ENCODE peak calls at places on chromosomes 7 and 10, in ten cellular contexts. M is GM12878, Y is gastrocnemius medialis, J is Peyer's patch, V is GM12891, E is body of pancreas, N is transverse colon, O is ovary, G is lower leg skin, W is IMR-90. Z is an unnamed sample.

GRCh38 chr7:11212080-11212711 is 238.5 kb downstream of the PHF14 start:
- DNase-seq in W (peak; percentile 66), G (no peak), O (peak; percentile 49), E (peak; percentile 55), V (peak; percentile 13), Y (no peak), J (peak; percentile 29), M (peak; percentile 12), N (peak; percentile 53), Z (peak; percentile 80)

GRCh38 chr10:133307776-133308430 is 769 bp downstream of the TUBGCP2 start:
- DNase-seq in O (peak; percentile 64), Y (no peak), E (peak; percentile 96), N (peak; percentile 91), G (peak; percentile 95), M (peak; percentile 51), J (peak; percentile 95), W (peak; percentile 58), V (no peak), Z (peak; percentile 91)

GRCh38 chr7:144826248-144826647 is 9.6 kb downstream of the TPK1 start:
- DNase-seq in V (no peak), Y (no peak), G (no peak), E (no peak), M (no peak), W (no peak), N (no peak), J (no peak), O (no peak), Z (no peak)

GRCh38 chr7:147700702-147701101 is 889.9 kb upstream of the C7orf33 start:
- DNase-seq in W (no peak), M (no peak), O (no peak), G (no peak), Y (no peak), E (no peak), V (no peak), J (no peak), N (no peak), Z (no peak)

GRCh38 chr10:125231116-125231812 is 70.9 kb upstream of the CTBP2 start:
- DNase-seq in M (no peak), G (peak; percentile 77), N (no peak), E (no peak), J (no peak), W (peak; percentile 98), O (no peak), V (no peak), Y (peak; percentile 16), Z (no peak)

GRCh38 chr10:58555170-58555929 is 42.7 kb downstream of the BICC1 start:
- DNase-seq in V (no peak), G (no peak), M (no peak), W (no peak), J (no peak), Y (no peak), O (no peak), E (no peak), N (no peak), Z (no peak)

GRCh38 chr7:51428226-51428887 is 111.7 kb upstream of the COBL start:
- DNase-seq in O (no peak), V (no peak), W (no peak), N (peak; percentile 13), M (no peak), Y (no peak), J (no peak), E (no peak), G (no peak), Z (peak; percentile 14)

GRCh38 chr7:4241791-4242190 is 440.3 kb upstream of the FOXK1 start:
- DNase-seq in V (no peak), G (peak; percentile 76), Y (no peak), N (no peak), W (no peak), O (no peak), M (no peak), E (no peak), J (no peak), Z (no peak)

GRCh38 chr10:91541481-91541880 is 91.4 kb downstream of the PPP1R3C start:
- DNase-seq in N (no peak), O (no peak), E (no peak), Y (no peak), J (no peak), M (no peak), W (no peak), V (no peak), G (no peak), Z (no peak)

GRCh38 chr10:7755103-7755502 is 32.7 kb downstream of the KIN start:
- DNase-seq in J (no peak), W (no peak), M (no peak), E (no peak), O (no peak), Y (no peak), V (no peak), N (no peak), G (no peak), Z (no peak)

GRCh38 chr10:60944159-60944909 is at the start of gene RHOBTB1:
- DNase-seq in W (peak; percentile 83), N (peak; percentile 79), J (peak; percentile 55), G (peak; percentile 95), Y (peak; percentile 72), E (peak; percentile 88), V (peak; percentile 31), O (peak; percentile 82), M (no peak), Z (peak; percentile 70)
- TF ChIP-seq POLR2A in W (peak; percentile 90), N (peak; percentile 83), J (peak; percentile 63), G (no peak), Y (peak; percentile 98), E (peak; percentile 94), V (no peak), O (peak; percentile 84), M (no peak), Z (no peak)

GRCh38 chr7:102413611-102414010 is 17.4 kb downstream of the PRKRIP1 start:
- DNase-seq in J (no peak), E (no peak), G (no peak), Y (no peak), M (no peak), N (no peak), V (no peak), O (no peak), W (no peak), Z (no peak)

GRCh38 chr7:102413071-102413470 is 16.9 kb downstream of the PRKRIP1 start:
- DNase-seq in W (no peak), G (no peak), J (no peak), N (no peak), M (no peak), Y (no peak), E (no peak), V (no peak), O (no peak), Z (no peak)

GRCh38 chr7:102417105-102417504 is 16.3 kb upstream of the ORAI2 start:
- DNase-seq in M (no peak), O (no peak), Y (no peak), V (no peak), N (no peak), W (no peak), J (no peak), E (no peak), G (no peak), Z (no peak)

GRCh38 chr7:102416406-102416805 is 17.0 kb upstream of the ORAI2 start:
- DNase-seq in V (no peak), N (no peak), O (no peak), Y (no peak), G (no peak), J (no peak), E (no peak), M (no peak), W (no peak), Z (no peak)

DNA sequence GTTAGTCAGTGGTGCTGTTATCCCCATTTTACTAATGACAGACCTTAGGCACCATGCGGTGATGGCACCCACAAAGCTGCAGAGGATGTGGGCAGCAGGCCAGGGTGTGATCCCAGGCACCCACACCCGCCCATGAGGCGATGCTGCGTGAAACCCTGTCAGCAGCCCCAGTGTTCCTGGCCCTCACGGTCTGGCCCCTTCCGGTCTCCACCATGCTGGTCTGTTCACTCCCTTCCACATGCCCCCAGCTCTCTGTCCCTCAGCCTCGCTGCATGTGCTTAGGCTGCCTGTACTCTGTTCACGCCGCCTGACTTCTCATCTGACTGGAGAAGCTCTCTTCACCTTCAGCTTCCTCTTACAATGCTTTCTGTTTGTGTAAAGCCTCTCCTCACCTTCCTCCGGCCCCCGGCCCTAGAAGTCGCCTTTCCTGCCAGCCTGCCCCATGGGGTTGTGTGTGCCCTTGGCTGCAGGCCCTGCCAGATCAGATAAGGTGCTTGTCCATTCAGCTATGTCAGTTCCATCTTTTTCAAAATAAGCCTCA is 17.6 kb upstream of the ORAI2 start:
- DNase-seq in M (no peak), O (no peak), G (no peak), J (peak; percentile 75), Y (no peak), V (no peak), E (no peak), N (peak; percentile 38), W (no peak), Z (peak; percentile 44)
- TF ChIP-seq POLR2A in M (peak; percentile 61), O (no peak), G (no peak), J (no peak), Y (no peak), V (no peak), E (no peak), N (no peak), W (no peak), Z (no peak)

GRCh38 chr7:99618726-99619125 is 2.0 kb downstream of the ZSCAN25 start:
- DNase-seq in Y (no peak), M (no peak), N (no peak), W (peak; percentile 75), E (no peak), J (no peak), V (no peak), G (no peak), O (no peak), Z (no peak)

GRCh38 chr7:99617187-99617781 is 538 bp downstream of the ZSCAN25 start:
- DNase-seq in Y (no peak), E (no peak), O (no peak), V (no peak), J (no peak), G (peak; percentile 72), M (no peak), W (no peak), N (no peak), Z (no peak)

GRCh38 chr7:99614495-99614894 is 2.3 kb upstream of the ZSCAN25 start:
- DNase-seq in G (no peak), N (no peak), V (no peak), M (no peak), Y (no peak), J (no peak), O (no peak), E (no peak), W (no peak), Z (no peak)

GRCh38 chr7:99615989-99616358 is 772 bp upstream of the ZSCAN25 start:
- DNase-seq in Y (no peak), W (no peak), G (no peak), M (no peak), J (no peak), E (no peak), N (no peak), O (no peak), V (no peak), Z (no peak)

GRCh38 chr7:99616359-99617186 is at the start of gene ZSCAN25:
- DNase-seq in M (peak; percentile 81), J (peak; percentile 87), N (peak; percentile 93), E (peak; percentile 92), V (peak; percentile 90), Y (peak; percentile 78), W (peak; percentile 92), G (peak; percentile 96), O (peak; percentile 86), Z (peak; percentile 95)
- TF ChIP-seq POLR2A in M (peak; percentile 96), J (peak; percentile 71), N (peak; percentile 79), E (peak; percentile 34), V (peak; percentile 89), Y (peak; percentile 36), W (peak; percentile 72), G (no peak), O (peak; percentile 44), Z (peak; percentile 82)

GRCh38 chr7:27129729-27130539 is 623 bp downstream of the HOXA4 start:
- DNase-seq in W (no peak), G (peak; percentile 87), Y (peak; percentile 26), E (no peak), O (no peak), V (no peak), J (peak; percentile 17), M (no peak), N (peak; percentile 70), Z (peak; percentile 34)
- TF ChIP-seq POLR2A in W (peak; percentile 35), G (no peak), Y (no peak), E (no peak), O (no peak), V (no peak), J (peak; percentile 58), M (no peak), N (peak; percentile 76), Z (no peak)

Z was measured in erythroblast.